ENCODE peak calls at places on chromosomes 16 and 17, in five cellular contexts. Q is GM23338, U is dorsolateral prefrontal cortex, L is MM.1S, A is heart left ventricle. H is an unnamed sample.

GRCh38 chr16:12901204-12901596 is 198 bp upstream of the SHISA9 start:
- DNase-seq in Q (peak), U (peak), L (no peak), A (no peak), H (no peak)

GRCh38 chr16:73166394-73166971 is 118.6 kb upstream of the ZFHX3 start:
- DNase-seq in Q (peak), A (no peak), L (no peak), U (no peak), H (no peak)

GRCh38 chr16:19213885-19214284 is 45.8 kb downstream of the SYT17 start:
- DNase-seq in U (no peak), Q (no peak), A (no peak), L (no peak), H (no peak)

GRCh38 chr16:80739523-80739922 is 64.9 kb downstream of the CDYL2 start:
- DNase-seq in U (peak), Q (no peak), A (no peak), L (no peak), H (no peak)

GRCh38 chr16:53546988-53547391 is 44.0 kb upstream of the AKTIP start:
- DNase-seq in L (no peak), U (no peak), Q (peak), A (no peak), H (no peak)

GRCh38 chr16:73086108-73086507 is 38.2 kb upstream of the ZFHX3 start:
- DNase-seq in L (no peak), U (no peak), Q (no peak), A (no peak), H (no peak)

GRCh38 chr16:66977341-66978113 is 10.9 kb upstream of the CES4A start:
- DNase-seq in A (peak), Q (peak), U (peak), L (peak), H (peak)

GRCh38 chr17:65918450-65918849 is 273.5 kb downstream of the CEP112 start:
- DNase-seq in A (no peak), Q (no peak), U (no peak), L (no peak), H (no peak)

GRCh38 chr16:53465606-53466290 is 31.5 kb downstream of the RBL2 start:
- DNase-seq in L (peak), A (no peak), U (no peak), Q (no peak), H (no peak)

GRCh38 chr17:21397341-21398050 is 21.3 kb downstream of the KCNJ12 start:
- DNase-seq in L (no peak), A (no peak), U (no peak), Q (no peak), H (no peak)

GRCh38 chr17:50562266-50563094 is 2.0 kb downstream of the CACNA1G start:
- DNase-seq in Q (peak), L (no peak), U (no peak), A (no peak), H (no peak)

GRCh38 chr16:66598111-66598510 is 6.4 kb upstream of the CMTM3 start:
- DNase-seq in L (no peak), Q (no peak), U (no peak), A (no peak), H (no peak)

GRCh38 chr16:1037023-1037933 is 35.3 kb upstream of the SSTR5 start:
- DNase-seq in L (no peak), U (no peak), Q (peak), A (no peak), H (no peak)

GRCh38 chr16:69111831-69112230 is 6.4 kb downstream of the HAS3 start:
- DNase-seq in U (no peak), Q (no peak), L (no peak), A (no peak), H (no peak)

GRCh38 chr17:18974407-18975149 is 22.6 kb downstream of the SLC5A10 start:
- DNase-seq in L (no peak), Q (no peak), A (no peak), U (no peak), H (no peak)

GRCh38 chr16:53285236-53285635 is 149.0 kb upstream of the RBL2 start:
- DNase-seq in U (no peak), A (no peak), Q (no peak), L (no peak), H (no peak)

GRCh38 chr16:69709456-69710084 is 16.8 kb downstream of the NQO1 start:
- DNase-seq in U (no peak), L (peak), Q (peak), A (no peak), H (no peak)

GRCh38 chr16:58733248-58733670 is 857 bp downstream of the GOT2 start:
- DNase-seq in L (no peak), Q (peak), A (no peak), U (no peak), H (peak)

GRCh38 chr17:5126719-5127488 is 11.1 kb downstream of the USP6 start:
- DNase-seq in L (no peak), A (no peak), U (no peak), Q (no peak), H (no peak)

GRCh38 chr17:79548116-79548515 is 62.7 kb downstream of the RBFOX3 start:
- DNase-seq in A (no peak), Q (no peak), L (no peak), U (no peak), H (peak)
- H3K4me3 ChIP-seq in A (no peak), Q (no peak), L (no peak), U (no peak), H (no peak)

GRCh38 chr16:9035986-9036385 is 55.5 kb upstream of the HAPSTR1 start:
- DNase-seq in Q (no peak), U (no peak), A (no peak), L (no peak), H (no peak)

GRCh38 chr16:9042943-9043680 is 48.3 kb upstream of the HAPSTR1 start:
- DNase-seq in A (no peak), U (peak), L (no peak), Q (no peak), H (no peak)

GRCh38 chr16:9042533-9042932 is 48.9 kb upstream of the HAPSTR1 start:
- DNase-seq in U (no peak), A (no peak), L (no peak), Q (peak), H (no peak)

GRCh38 chr16:9040766-9041430 is 50.5 kb upstream of the HAPSTR1 start:
- DNase-seq in L (no peak), A (no peak), Q (no peak), U (no peak), H (no peak)

GRCh38 chr16:9039208-9039607 is 52.2 kb upstream of the HAPSTR1 start:
- DNase-seq in Q (peak), L (no peak), U (no peak), A (no peak), H (no peak)
- H3K27ac ChIP-seq in Q (no peak), L (no peak), U (no peak), A (no peak), H (no peak)

GRCh38 chr16:88966986-88967799 is 9.8 kb downstream of the CBFA2T3 start:
- DNase-seq in A (peak), U (no peak), L (no peak), Q (no peak), H (no peak)

GRCh38 chr16:88969361-88969831 is 7.6 kb downstream of the CBFA2T3 start:
- DNase-seq in U (no peak), Q (no peak), L (peak), A (peak), H (no peak)

GRCh38 chr16:88970095-88970494 is 6.9 kb downstream of the CBFA2T3 start:
- DNase-seq in A (no peak), Q (no peak), L (peak), U (no peak), H (no peak)

GRCh38 chr16:88967800-88968588 is 9.0 kb downstream of the CBFA2T3 start:
- DNase-seq in A (peak), Q (no peak), L (peak), U (no peak), H (no peak)

DNA sequence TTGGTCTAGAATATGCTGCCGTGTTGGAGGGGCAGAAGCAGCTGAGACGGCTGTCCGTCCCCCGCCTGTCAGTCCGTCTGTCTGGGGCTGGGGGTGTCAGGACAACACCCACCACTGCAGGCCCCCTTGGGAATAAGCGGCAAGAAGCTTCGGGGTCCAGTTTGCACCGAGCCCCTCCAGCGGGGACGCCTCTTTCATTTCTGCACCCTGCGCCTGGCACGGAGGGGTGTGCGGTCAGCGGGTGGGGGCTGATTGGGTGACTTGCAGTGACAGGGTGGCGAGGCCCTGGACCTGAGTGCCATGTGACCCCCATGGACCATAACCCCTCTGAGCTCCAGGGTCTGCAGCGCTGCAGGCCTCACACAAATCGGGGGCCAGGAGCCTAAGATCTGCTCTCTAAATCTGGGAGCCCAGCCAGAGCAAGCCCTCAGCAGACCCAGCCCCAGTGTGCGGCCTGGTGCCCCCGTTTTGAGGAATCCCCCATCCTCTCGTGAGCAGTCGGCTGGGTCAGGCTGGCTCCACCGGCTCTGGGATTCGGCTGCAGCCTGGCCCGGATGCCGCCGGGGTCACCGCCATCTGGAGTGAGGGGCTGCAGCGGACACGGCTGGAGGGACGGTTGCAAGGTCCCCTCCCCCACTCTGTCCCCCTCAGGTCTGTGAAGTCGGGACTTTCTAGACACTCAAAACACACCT is 8.3 kb downstream of the CBFA2T3 start:
- DNase-seq in Q (no peak), A (peak), U (no peak), L (peak), H (no peak)
- H3K4me3 ChIP-seq in Q (no peak), A (no peak), U (no peak), L (peak), H (no peak)

GRCh38 chr17:29084476-29085148 is 41.7 kb downstream of the PIPOX start:
- DNase-seq in U (peak), A (peak), L (no peak), Q (peak), H (no peak)

GRCh38 chr17:29080323-29080722 is 37.4 kb downstream of the PIPOX start:
- DNase-seq in A (no peak), Q (no peak), L (no peak), U (no peak), H (no peak)

GRCh38 chr17:29089601-29090044 is 46.7 kb downstream of the PIPOX start:
- DNase-seq in U (peak), A (no peak), L (no peak), Q (no peak), H (no peak)

GRCh38 chr17:29086628-29087332 is 43.8 kb downstream of the PIPOX start:
- DNase-seq in A (peak), L (no peak), Q (peak), U (no peak), H (no peak)

DNA sequence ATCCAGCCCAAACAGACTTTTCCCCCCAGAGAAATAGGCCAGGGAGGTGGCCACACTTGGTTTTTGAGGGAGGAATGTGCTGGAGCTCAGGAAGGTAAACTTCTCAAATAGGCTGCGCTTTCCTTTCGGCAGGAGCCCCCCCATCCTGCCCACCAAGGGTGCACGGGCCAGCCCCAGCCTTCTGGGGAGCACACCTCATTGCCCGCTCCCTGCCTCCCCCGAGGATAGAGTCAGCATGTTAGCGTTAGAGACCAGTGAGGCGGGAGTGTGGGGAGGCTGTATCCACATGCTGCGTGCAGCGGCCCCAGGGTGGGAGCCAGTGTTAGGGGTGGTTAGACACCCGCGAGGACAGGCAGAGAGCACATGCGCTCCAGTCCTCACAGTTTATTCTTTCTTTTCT is 42.3 kb downstream of the PIPOX start:
- DNase-seq in U (no peak), Q (no peak), A (peak), L (no peak), H (no peak)
- H3K27ac ChIP-seq in U (peak), Q (peak), A (no peak), L (no peak), H (no peak)

DNA sequence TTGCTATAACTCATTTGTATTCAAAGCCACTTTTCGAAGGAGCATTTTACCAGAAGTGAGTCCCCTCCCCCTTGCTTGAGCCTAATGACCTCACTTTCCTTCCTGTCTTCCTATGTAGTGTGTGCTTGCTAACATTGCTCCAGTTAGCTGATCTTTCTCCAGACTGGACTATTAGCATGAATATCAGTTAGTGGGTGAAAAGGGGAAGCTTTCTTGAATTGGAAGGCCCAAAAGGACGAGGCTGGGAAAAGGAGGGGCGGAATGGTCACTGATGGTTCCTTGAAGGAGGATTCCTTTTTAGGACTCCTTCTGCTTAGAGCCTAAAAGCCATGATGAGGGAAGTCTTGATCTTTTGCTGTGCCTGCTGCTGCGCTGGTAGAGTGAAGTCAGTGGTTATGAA is 11.9 kb downstream of the MAP3K3 start:
- DNase-seq in Q (peak), U (no peak), A (no peak), L (no peak), H (no peak)
- H3K4me3 ChIP-seq in Q (peak), U (no peak), A (no peak), L (no peak), H (no peak)